ENCODE peak calls at places on chromosome 12, in five cellular contexts. P is cardiac muscle cell, L is stomach, K is fibroblast of lung, Z is esophagus muscularis mucosa. O is an unnamed sample. For H3K36me3, the result is how much of the 10 kb centered on the place peaks cover.

GRCh38 chr12:60977966-60978365 is 1282.2 kb upstream of the USP15 start:
- DNase-seq in P (no peak), L (no peak), K (no peak), Z (no peak), O (no peak)

GRCh38 chr12:104877107-104877705 is 80.9 kb downstream of the SLC41A2 start:
- DNase-seq in P (peak), L (peak), K (peak), Z (no peak), O (no peak)

GRCh38 chr12:132454154-132454948 is 35.6 kb upstream of the FBRSL1 start:
- DNase-seq in P (no peak), L (no peak), K (no peak), Z (no peak), O (no peak)

GRCh38 chr12:24233519-24234246 is 284.2 kb upstream of the SOX5 start:
- DNase-seq in P (no peak), L (peak), K (no peak), Z (no peak), O (no peak)

GRCh38 chr12:68317047-68317667 is 15.0 kb downstream of the MDM1 start:
- DNase-seq in P (peak), L (no peak), K (peak), Z (no peak), O (no peak)

GRCh38 chr12:106861984-106862894 is 87.8 kb downstream of the RIC8B start:
- DNase-seq in P (peak), L (no peak), K (peak), Z (no peak), O (no peak)

GRCh38 chr12:104275689-104276088 is 27.9 kb upstream of the EID3 start:
- DNase-seq in P (no peak), L (no peak), K (no peak), Z (no peak), O (no peak)

GRCh38 chr12:49671051-49671765 is 36.0 kb downstream of the FMNL3 start:
- DNase-seq in P (no peak), L (peak), K (no peak), Z (no peak), O (no peak)

GRCh38 chr12:111598637-111599458 is at the start of gene ATXN2:
- DNase-seq in P (peak), L (peak), K (peak), Z (no peak), O (no peak)

GRCh38 chr12:53212931-53213330 is 5.9 kb upstream of the ITGB7 start:
- DNase-seq in P (no peak), L (no peak), K (no peak), Z (no peak), O (no peak)

GRCh38 chr12:106078358-106079025 is 60.3 kb downstream of the NUAK1 start:
- DNase-seq in P (peak), L (no peak), K (peak), Z (no peak), O (no peak)

GRCh38 chr12:130391186-130391585 is 53.5 kb downstream of the PIWIL1 start:
- DNase-seq in P (no peak), L (no peak), K (no peak), Z (no peak), O (no peak)

GRCh38 chr12:132146098-132146497 is 1.8 kb downstream of the NOC4L start:
- DNase-seq in P (no peak), L (no peak), K (no peak), Z (no peak), O (no peak)

GRCh38 chr12:1630827-1631591 is 2.0 kb downstream of the WNT5B start:
- DNase-seq in P (peak), L (no peak), K (peak), Z (no peak), O (no peak)

GRCh38 chr12:1630081-1630826 is 1.2 kb downstream of the WNT5B start:
- DNase-seq in P (peak), L (peak), K (peak), Z (no peak), O (no peak)

GRCh38 chr12:1632702-1633101 is 3.7 kb downstream of the WNT5B start:
- DNase-seq in P (no peak), L (no peak), K (no peak), Z (no peak), O (no peak)

GRCh38 chr12:1629338-1630080 is 478 bp downstream of the WNT5B start:
- DNase-seq in P (no peak), L (no peak), K (no peak), Z (no peak), O (no peak)

GRCh38 chr12:1628671-1629337 is at the start of gene WNT5B:
- DNase-seq in P (no peak), L (no peak), K (no peak), Z (no peak), O (no peak)
- H3K36me3 ChIP-seq in P (under half), L (under half), K (under half), Z (under half), O (under half)

GRCh38 chr12:124592050-124592449 is 24.6 kb upstream of the NCOR2 start:
- DNase-seq in P (peak), L (no peak), K (peak), Z (no peak), O (no peak)

GRCh38 chr12:124588018-124588634 is 20.7 kb upstream of the NCOR2 start:
- DNase-seq in P (no peak), L (no peak), K (no peak), Z (no peak), O (no peak)

GRCh38 chr12:124590447-124590846 is 23.0 kb upstream of the NCOR2 start:
- DNase-seq in P (no peak), L (no peak), K (no peak), Z (no peak), O (no peak)

GRCh38 chr12:124586756-124587155 is 19.3 kb upstream of the NCOR2 start:
- DNase-seq in P (no peak), L (no peak), K (no peak), Z (no peak), O (no peak)

GRCh38 chr12:124588689-124589318 is 21.4 kb upstream of the NCOR2 start:
- DNase-seq in P (peak), L (no peak), K (peak), Z (no peak), O (no peak)
- H3K27ac ChIP-seq in P (no peak), L (no peak), K (no peak), Z (peak), O (no peak)

GRCh38 chr12:56080556-56081138 is 682 bp downstream of the ERBB3 start:
- DNase-seq in P (no peak), L (peak), K (no peak), Z (no peak), O (no peak)

GRCh38 chr12:56082382-56082781 is 2.4 kb downstream of the ERBB3 start:
- DNase-seq in P (no peak), L (no peak), K (no peak), Z (no peak), O (no peak)

GRCh38 chr12:56082967-56083366 is 3.0 kb downstream of the ERBB3 start:
- DNase-seq in P (no peak), L (no peak), K (no peak), Z (no peak), O (no peak)

GRCh38 chr12:56079729-56080555 is at the start of gene ERBB3:
- DNase-seq in P (peak), L (peak), K (peak), Z (no peak), O (no peak)

DNA sequence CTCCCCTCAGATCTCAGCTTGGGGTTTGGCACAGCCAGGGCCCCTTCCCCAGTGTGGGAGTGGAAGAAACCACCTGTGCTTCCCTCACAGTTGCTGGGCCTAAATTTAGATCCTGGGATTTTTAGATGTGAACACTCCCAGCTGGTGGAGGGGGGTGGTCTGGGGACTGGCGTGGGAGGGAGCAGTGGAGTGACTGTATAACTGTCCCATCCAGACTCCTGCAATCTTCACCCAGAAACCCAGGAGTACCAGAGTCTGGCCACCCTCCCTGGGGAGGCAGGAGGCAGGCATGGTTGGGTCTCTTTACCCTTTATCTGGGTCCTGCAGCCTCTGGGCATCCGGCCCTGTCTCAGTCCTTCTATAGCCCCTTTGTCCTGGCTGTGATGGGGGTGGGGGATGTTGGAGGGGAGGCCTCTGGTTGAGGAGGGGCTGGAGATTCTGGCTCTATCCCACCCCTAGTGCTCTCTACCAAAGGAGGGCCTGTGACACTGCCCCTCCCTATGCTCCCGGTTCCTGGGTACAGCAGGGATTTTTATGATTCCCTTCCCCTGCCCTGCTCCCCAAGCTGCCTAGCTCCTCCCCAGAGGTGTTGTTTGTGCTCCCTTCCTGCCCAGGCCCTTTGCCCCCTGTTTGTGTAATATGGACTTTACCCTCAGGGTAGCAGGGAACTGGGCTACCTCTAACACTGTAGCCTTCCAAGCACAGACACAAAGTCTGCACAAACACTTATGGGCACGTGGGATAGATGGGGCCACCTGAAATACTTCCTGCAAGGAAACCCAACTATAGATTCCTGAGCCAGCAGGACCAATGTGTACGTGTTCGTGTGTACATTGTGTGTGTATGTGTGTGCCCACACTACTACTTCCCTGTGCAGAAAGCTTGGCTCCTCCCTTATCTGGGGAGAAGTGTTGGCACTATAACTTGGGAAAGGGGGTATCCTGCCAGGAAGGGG is 1.7 kb downstream of the ERBB3 start:
- DNase-seq in P (no peak), L (peak), K (no peak), Z (no peak), O (no peak)
- H3K4me3 ChIP-seq in P (peak), L (peak), K (no peak), Z (peak), O (no peak)

GRCh38 chr12:7917392-7918267 is 18.4 kb downstream of the SLC2A3 start:
- DNase-seq in P (no peak), L (no peak), K (no peak), Z (no peak), O (no peak)

GRCh38 chr12:7927470-7927869 is 8.5 kb downstream of the SLC2A3 start:
- DNase-seq in P (no peak), L (no peak), K (no peak), Z (no peak), O (no peak)

GRCh38 chr12:7929069-7929792 is 6.8 kb downstream of the SLC2A3 start:
- DNase-seq in P (no peak), L (no peak), K (no peak), Z (no peak), O (no peak)

DNA sequence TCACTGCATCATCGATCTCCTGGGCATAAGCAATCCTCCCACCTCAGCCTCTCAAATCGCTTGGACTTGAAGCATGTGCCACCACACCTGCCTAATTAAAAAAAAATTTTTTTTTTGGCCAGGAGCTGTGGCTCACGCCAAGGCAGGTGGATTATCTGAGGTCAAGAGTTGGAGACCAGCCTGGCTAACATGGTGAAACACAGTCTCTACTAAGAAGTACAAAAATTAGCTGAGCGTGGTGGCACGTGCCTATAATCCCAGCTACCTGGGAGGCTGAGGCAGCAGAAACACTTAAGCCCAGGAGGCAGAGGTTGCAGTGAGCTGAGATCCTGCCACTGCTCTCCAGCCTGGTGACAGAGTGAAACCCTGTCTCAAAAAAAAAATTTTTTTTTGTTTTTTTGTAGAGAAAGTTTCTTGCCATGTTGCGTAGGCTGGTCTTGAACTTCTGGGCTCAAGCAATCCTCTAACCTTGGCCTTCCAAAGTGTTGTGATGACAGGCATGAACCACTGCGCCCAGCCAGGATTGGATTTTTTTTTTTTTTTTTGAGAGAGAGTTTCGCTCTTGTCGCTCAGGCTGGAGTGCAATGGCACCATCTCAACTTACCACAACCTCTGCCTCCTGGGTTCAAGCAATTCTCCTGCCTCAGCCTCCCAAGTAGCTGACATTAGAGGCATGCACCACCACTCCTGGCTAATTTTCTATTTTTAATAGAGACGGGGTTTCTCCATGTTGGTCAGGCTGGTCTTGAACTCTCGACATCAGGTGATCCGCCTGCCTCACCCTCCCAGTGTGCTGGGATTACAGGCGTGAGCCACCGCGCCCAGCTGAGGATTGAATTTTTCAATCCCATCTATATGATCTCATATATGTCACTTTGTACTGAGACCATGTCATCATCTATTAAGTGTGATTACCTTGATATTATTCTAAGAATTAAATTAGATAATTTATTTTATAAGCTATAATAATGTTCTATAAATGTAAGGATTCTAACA is 12.4 kb downstream of the SLC2A3 start:
- DNase-seq in P (no peak), L (no peak), K (no peak), Z (no peak), O (no peak)
- H3K36me3 ChIP-seq in P (half or more), L (under half), K (under half), Z (half or more), O (under half)

GRCh38 chr12:108332791-108333382 is 6.2 kb downstream of the CMKLR1 start:
- DNase-seq in P (peak), L (no peak), K (no peak), Z (no peak), O (no peak)

GRCh38 chr12:108335349-108336119 is 3.6 kb downstream of the CMKLR1 start:
- DNase-seq in P (no peak), L (no peak), K (no peak), Z (no peak), O (no peak)

GRCh38 chr12:108337235-108338223 is 1.6 kb downstream of the CMKLR1 start:
- DNase-seq in P (peak), L (no peak), K (peak), Z (no peak), O (peak)

GRCh38 chr12:108338915-108339657 is at the start of gene CMKLR1:
- DNase-seq in P (peak), L (no peak), K (no peak), Z (peak), O (no peak)

DNA sequence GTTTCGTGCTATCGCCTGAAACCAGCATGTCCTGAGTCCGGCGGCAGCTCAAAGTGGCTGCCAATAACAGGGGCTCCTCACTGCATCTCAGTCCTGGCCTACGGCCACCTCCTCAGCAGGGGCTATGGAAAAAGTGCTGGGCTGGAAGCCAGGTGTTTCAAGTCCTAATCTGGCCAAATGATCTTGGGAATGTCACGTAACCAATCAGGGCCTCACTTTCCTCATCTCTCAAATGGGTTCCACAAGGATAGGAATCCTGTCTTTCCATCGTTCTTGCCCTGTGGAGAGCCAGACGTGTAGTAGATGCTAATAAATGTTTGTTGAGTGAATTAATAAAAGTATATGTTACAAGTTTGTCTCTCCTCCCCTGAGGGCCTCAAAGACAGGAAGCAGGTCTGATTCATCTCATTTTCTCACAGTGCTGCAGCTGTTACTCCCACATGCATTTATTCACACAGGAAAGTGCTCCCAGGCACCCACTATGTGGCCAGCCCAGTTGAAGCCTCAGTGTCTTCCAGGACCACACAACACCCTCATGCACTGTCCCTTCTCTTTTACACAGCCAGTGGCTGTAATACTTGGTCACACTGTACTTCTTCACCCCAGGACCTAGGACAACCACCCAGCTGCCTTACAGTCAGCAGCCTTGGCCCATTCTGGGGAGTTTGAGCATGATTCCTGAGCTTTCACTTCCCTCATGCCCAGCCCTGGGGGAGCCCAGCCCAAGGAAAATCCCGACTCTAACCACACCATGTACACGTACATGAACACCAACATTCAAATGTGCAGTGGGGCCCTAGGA is 5.0 kb downstream of the CMKLR1 start:
- DNase-seq in P (peak), L (no peak), K (no peak), Z (no peak), O (no peak)
- H3K27ac ChIP-seq in P (no peak), L (no peak), K (no peak), Z (no peak), O (no peak)

GRCh38 chr12:118020036-118020435 is 3.5 kb downstream of the RFC5 start:
- DNase-seq in P (no peak), L (no peak), K (no peak), Z (no peak), O (no peak)

GRCh38 chr12:118015306-118015705 is 1.2 kb upstream of the RFC5 start:
- DNase-seq in P (no peak), L (no peak), K (no peak), Z (no peak), O (no peak)

GRCh38 chr12:118016424-118017264 is at the start of gene RFC5:
- DNase-seq in P (peak), L (peak), K (peak), Z (peak), O (peak)

GRCh38 chr12:118015944-118016343 is 559 bp upstream of the RFC5 start:
- DNase-seq in P (no peak), L (no peak), K (no peak), Z (no peak), O (no peak)

DNA sequence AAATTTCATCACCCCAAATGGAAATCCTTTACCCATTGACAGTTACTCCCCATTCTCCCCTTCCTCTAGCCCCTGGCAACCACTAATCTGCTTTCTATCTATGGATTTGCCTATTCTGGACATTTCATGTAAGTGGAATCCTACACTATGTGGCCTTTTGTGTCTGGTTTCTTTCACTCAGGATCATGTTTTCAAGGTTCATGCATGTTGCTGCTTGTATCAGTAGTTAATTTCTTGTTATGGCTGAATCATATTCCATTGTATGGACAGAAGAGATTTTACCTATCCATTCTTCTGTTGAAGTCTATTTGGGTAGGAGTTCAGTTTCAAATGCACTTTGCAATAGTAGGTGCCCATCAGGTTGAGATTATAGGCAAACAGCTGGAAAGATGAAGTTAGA is 1.4 kb downstream of the RFC5 start:
- DNase-seq in P (no peak), L (no peak), K (no peak), Z (no peak), O (no peak)
- H3K4me3 ChIP-seq in P (no peak), L (no peak), K (peak), Z (no peak), O (no peak)

GRCh38 chr12:108805136-108805535 is 52.2 kb downstream of the SSH1 start:
- DNase-seq in P (peak), L (no peak), K (no peak), Z (no peak), O (no peak)
- H3K36me3 ChIP-seq in P (under half), L (under half), K (under half), Z (half or more), O (under half)

DNA sequence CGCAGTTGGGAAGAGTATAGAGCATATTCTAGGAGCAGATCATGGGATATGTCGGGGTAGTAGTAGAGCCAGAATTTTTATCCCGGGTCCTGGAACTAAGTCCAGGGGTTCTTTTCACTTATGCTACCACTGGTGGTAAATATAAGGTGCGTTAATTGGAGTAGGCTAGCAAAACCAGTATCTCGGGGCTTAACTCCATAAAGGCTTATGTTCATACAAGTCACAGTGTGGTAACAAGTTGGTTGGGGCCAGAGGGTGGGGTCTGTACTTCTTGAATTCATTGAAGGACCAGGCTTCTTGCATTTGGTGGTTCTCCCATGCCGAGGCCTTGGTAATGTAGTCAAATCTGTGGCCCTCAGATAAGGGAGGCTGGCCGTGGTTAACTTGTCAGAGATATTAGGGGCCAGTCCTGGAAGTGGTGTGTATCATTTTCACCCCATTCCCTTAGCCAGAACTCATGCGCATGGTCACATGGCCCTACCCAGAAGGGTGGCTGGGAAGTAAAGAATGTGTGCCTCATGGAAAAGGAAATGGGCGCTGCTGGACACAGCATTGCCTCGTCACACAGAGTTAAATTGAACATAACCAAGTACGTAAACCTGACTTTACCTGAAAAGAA is 1.5 kb upstream of the ZNF641 start:
- DNase-seq in P (no peak), L (no peak), K (no peak), Z (no peak), O (no peak)
- H3K27ac ChIP-seq in P (no peak), L (no peak), K (no peak), Z (no peak), O (no peak)

O was measured in iPS DF 6.9.